ENCODE peak calls at places on chromosomes 13 and 19, in eight cellular contexts. One of them, this sample, is unnamed.

GRCh38 chr19:50721441-50722137 is 1.6 kb upstream of the CLEC11A start:
- DNase-seq in fibroblast of gingiva: peak; percentile 22
- DNase-seq in activated effector memory CD4-positive, alpha-beta T cell treated with anti-CD3 and anti-CD28 coated beads, Interleukin-2, amount 50 U/mL, for 16 hours: no peak
- DNase-seq in BE2C: no peak
- DNase-seq in Calu3: no peak
- DNase-seq in stimulated activated CD4-positive, alpha-beta T cell treated with anti-CD3 and anti-CD28 coated beads, Interleukin-2, amount 100 ng/mL, for 48 hours: no peak
- DNase-seq in T-helper 17 cell: no peak
- DNase-seq in BJ: no peak
- DNase-seq in this sample: no peak

GRCh38 chr13:93984876-93985275 is 494.6 kb downstream of the DCT start:
- DNase-seq in fibroblast of gingiva: no peak
- DNase-seq in activated effector memory CD4-positive, alpha-beta T cell treated with anti-CD3 and anti-CD28 coated beads, Interleukin-2, amount 50 U/mL, for 16 hours: no peak
- DNase-seq in BE2C: no peak
- DNase-seq in Calu3: no peak
- DNase-seq in stimulated activated CD4-positive, alpha-beta T cell treated with anti-CD3 and anti-CD28 coated beads, Interleukin-2, amount 100 ng/mL, for 48 hours: no peak
- DNase-seq in T-helper 17 cell: no peak
- DNase-seq in BJ: no peak
- DNase-seq in this sample: no peak

GRCh38 chr19:19528721-19529490 is at the start of gene YJEFN3:
- DNase-seq in fibroblast of gingiva: peak; percentile 33
- DNase-seq in activated effector memory CD4-positive, alpha-beta T cell treated with anti-CD3 and anti-CD28 coated beads, Interleukin-2, amount 50 U/mL, for 16 hours: no peak
- DNase-seq in BE2C: peak; percentile 86
- DNase-seq in Calu3: no peak
- DNase-seq in stimulated activated CD4-positive, alpha-beta T cell treated with anti-CD3 and anti-CD28 coated beads, Interleukin-2, amount 100 ng/mL, for 48 hours: no peak
- DNase-seq in T-helper 17 cell: no peak
- DNase-seq in BJ: no peak
- DNase-seq in this sample: peak; percentile 79

GRCh38 chr13:90201198-90201597 is 1146.3 kb upstream of the MIR17HG start:
- DNase-seq in fibroblast of gingiva: no peak
- DNase-seq in activated effector memory CD4-positive, alpha-beta T cell treated with anti-CD3 and anti-CD28 coated beads, Interleukin-2, amount 50 U/mL, for 16 hours: no peak
- DNase-seq in BE2C: no peak
- DNase-seq in Calu3: no peak
- DNase-seq in stimulated activated CD4-positive, alpha-beta T cell treated with anti-CD3 and anti-CD28 coated beads, Interleukin-2, amount 100 ng/mL, for 48 hours: no peak
- DNase-seq in T-helper 17 cell: no peak
- DNase-seq in BJ: no peak
- DNase-seq in this sample: no peak

GRCh38 chr19:50836543-50837195 is 3.3 kb upstream of the KLK15 start:
- DNase-seq in fibroblast of gingiva: no peak
- DNase-seq in activated effector memory CD4-positive, alpha-beta T cell treated with anti-CD3 and anti-CD28 coated beads, Interleukin-2, amount 50 U/mL, for 16 hours: no peak
- DNase-seq in BE2C: no peak
- DNase-seq in Calu3: no peak
- DNase-seq in stimulated activated CD4-positive, alpha-beta T cell treated with anti-CD3 and anti-CD28 coated beads, Interleukin-2, amount 100 ng/mL, for 48 hours: no peak
- DNase-seq in T-helper 17 cell: no peak
- DNase-seq in BJ: no peak
- DNase-seq in this sample: peak; percentile 30

GRCh38 chr19:51421229-51422052 is 4.0 kb upstream of the SIGLEC10 start:
- DNase-seq in fibroblast of gingiva: no peak
- DNase-seq in activated effector memory CD4-positive, alpha-beta T cell treated with anti-CD3 and anti-CD28 coated beads, Interleukin-2, amount 50 U/mL, for 16 hours: no peak
- DNase-seq in BE2C: no peak
- DNase-seq in Calu3: no peak
- DNase-seq in stimulated activated CD4-positive, alpha-beta T cell treated with anti-CD3 and anti-CD28 coated beads, Interleukin-2, amount 100 ng/mL, for 48 hours: no peak
- DNase-seq in T-helper 17 cell: no peak
- DNase-seq in BJ: no peak
- DNase-seq in this sample: no peak

GRCh38 chr13:34748561-34748960 is 193.5 kb upstream of the NBEA start:
- DNase-seq in fibroblast of gingiva: no peak
- DNase-seq in activated effector memory CD4-positive, alpha-beta T cell treated with anti-CD3 and anti-CD28 coated beads, Interleukin-2, amount 50 U/mL, for 16 hours: no peak
- DNase-seq in BE2C: no peak
- DNase-seq in Calu3: peak; percentile 13
- DNase-seq in stimulated activated CD4-positive, alpha-beta T cell treated with anti-CD3 and anti-CD28 coated beads, Interleukin-2, amount 100 ng/mL, for 48 hours: no peak
- DNase-seq in T-helper 17 cell: no peak
- DNase-seq in BJ: no peak
- DNase-seq in this sample: no peak

GRCh38 chr19:4115050-4115817 is 8.7 kb downstream of the MAP2K2 start:
- DNase-seq in fibroblast of gingiva: no peak
- DNase-seq in activated effector memory CD4-positive, alpha-beta T cell treated with anti-CD3 and anti-CD28 coated beads, Interleukin-2, amount 50 U/mL, for 16 hours: peak; percentile 84
- DNase-seq in BE2C: no peak
- DNase-seq in Calu3: no peak
- DNase-seq in stimulated activated CD4-positive, alpha-beta T cell treated with anti-CD3 and anti-CD28 coated beads, Interleukin-2, amount 100 ng/mL, for 48 hours: peak; percentile 41
- DNase-seq in T-helper 17 cell: peak; percentile 36
- DNase-seq in BJ: no peak
- DNase-seq in this sample: no peak

GRCh38 chr13:51532736-51533197 is 51.5 kb upstream of the WDFY2 start:
- DNase-seq in fibroblast of gingiva: no peak
- DNase-seq in activated effector memory CD4-positive, alpha-beta T cell treated with anti-CD3 and anti-CD28 coated beads, Interleukin-2, amount 50 U/mL, for 16 hours: no peak
- DNase-seq in BE2C: no peak
- DNase-seq in Calu3: no peak
- DNase-seq in stimulated activated CD4-positive, alpha-beta T cell treated with anti-CD3 and anti-CD28 coated beads, Interleukin-2, amount 100 ng/mL, for 48 hours: no peak
- DNase-seq in T-helper 17 cell: no peak
- DNase-seq in BJ: no peak
- DNase-seq in this sample: no peak

GRCh38 chr19:15249912-15250634 is 17.8 kb upstream of the EPHX3 start:
- DNase-seq in fibroblast of gingiva: peak; percentile 81
- DNase-seq in activated effector memory CD4-positive, alpha-beta T cell treated with anti-CD3 and anti-CD28 coated beads, Interleukin-2, amount 50 U/mL, for 16 hours: no peak
- DNase-seq in BE2C: no peak
- DNase-seq in Calu3: no peak
- DNase-seq in stimulated activated CD4-positive, alpha-beta T cell treated with anti-CD3 and anti-CD28 coated beads, Interleukin-2, amount 100 ng/mL, for 48 hours: no peak
- DNase-seq in T-helper 17 cell: no peak
- DNase-seq in BJ: peak; percentile 74
- DNase-seq in this sample: peak; percentile 94

GRCh38 chr19:56217039-56217949 is 15.2 kb downstream of the ZSCAN5C start:
- DNase-seq in fibroblast of gingiva: peak; percentile 9
- DNase-seq in activated effector memory CD4-positive, alpha-beta T cell treated with anti-CD3 and anti-CD28 coated beads, Interleukin-2, amount 50 U/mL, for 16 hours: no peak
- DNase-seq in BE2C: no peak
- DNase-seq in Calu3: peak; percentile 16
- DNase-seq in stimulated activated CD4-positive, alpha-beta T cell treated with anti-CD3 and anti-CD28 coated beads, Interleukin-2, amount 100 ng/mL, for 48 hours: no peak
- DNase-seq in T-helper 17 cell: no peak
- DNase-seq in BJ: no peak
- DNase-seq in this sample: peak; percentile 82

GRCh38 chr19:34734601-34735103 is 609 bp downstream of the ZNF181 start:
- DNase-seq in fibroblast of gingiva: no peak
- DNase-seq in activated effector memory CD4-positive, alpha-beta T cell treated with anti-CD3 and anti-CD28 coated beads, Interleukin-2, amount 50 U/mL, for 16 hours: no peak
- DNase-seq in BE2C: no peak
- DNase-seq in Calu3: no peak
- DNase-seq in stimulated activated CD4-positive, alpha-beta T cell treated with anti-CD3 and anti-CD28 coated beads, Interleukin-2, amount 100 ng/mL, for 48 hours: no peak
- DNase-seq in T-helper 17 cell: no peak
- DNase-seq in BJ: no peak
- DNase-seq in this sample: no peak

GRCh38 chr13:92578358-92578757 is 648.2 kb upstream of the GPC6 start:
- DNase-seq in fibroblast of gingiva: no peak
- DNase-seq in activated effector memory CD4-positive, alpha-beta T cell treated with anti-CD3 and anti-CD28 coated beads, Interleukin-2, amount 50 U/mL, for 16 hours: no peak
- DNase-seq in BE2C: no peak
- DNase-seq in Calu3: no peak
- DNase-seq in stimulated activated CD4-positive, alpha-beta T cell treated with anti-CD3 and anti-CD28 coated beads, Interleukin-2, amount 100 ng/mL, for 48 hours: no peak
- DNase-seq in T-helper 17 cell: no peak
- DNase-seq in BJ: no peak
- DNase-seq in this sample: no peak

GRCh38 chr19:16566161-16566560 is 6.1 kb downstream of the SLC35E1 start:
- DNase-seq in fibroblast of gingiva: no peak
- DNase-seq in activated effector memory CD4-positive, alpha-beta T cell treated with anti-CD3 and anti-CD28 coated beads, Interleukin-2, amount 50 U/mL, for 16 hours: peak; percentile 92
- DNase-seq in BE2C: no peak
- DNase-seq in Calu3: no peak
- DNase-seq in stimulated activated CD4-positive, alpha-beta T cell treated with anti-CD3 and anti-CD28 coated beads, Interleukin-2, amount 100 ng/mL, for 48 hours: no peak
- DNase-seq in T-helper 17 cell: peak; percentile 71
- DNase-seq in BJ: no peak
- DNase-seq in this sample: no peak

GRCh38 chr13:42048625-42049453 is at the start of gene DGKH:
- DNase-seq in fibroblast of gingiva: peak; percentile 83
- DNase-seq in activated effector memory CD4-positive, alpha-beta T cell treated with anti-CD3 and anti-CD28 coated beads, Interleukin-2, amount 50 U/mL, for 16 hours: peak; percentile 89
- DNase-seq in BE2C: peak; percentile 85
- DNase-seq in Calu3: peak; percentile 75
- DNase-seq in stimulated activated CD4-positive, alpha-beta T cell treated with anti-CD3 and anti-CD28 coated beads, Interleukin-2, amount 100 ng/mL, for 48 hours: peak; percentile 57
- DNase-seq in T-helper 17 cell: no peak
- DNase-seq in BJ: no peak
- DNase-seq in this sample: peak; percentile 93

GRCh38 chr19:19866599-19867248 is 1.0 kb downstream of the ZNF253 start:
- DNase-seq in fibroblast of gingiva: no peak
- DNase-seq in activated effector memory CD4-positive, alpha-beta T cell treated with anti-CD3 and anti-CD28 coated beads, Interleukin-2, amount 50 U/mL, for 16 hours: peak; percentile 76
- DNase-seq in BE2C: peak; percentile 17
- DNase-seq in Calu3: peak; percentile 0
- DNase-seq in stimulated activated CD4-positive, alpha-beta T cell treated with anti-CD3 and anti-CD28 coated beads, Interleukin-2, amount 100 ng/mL, for 48 hours: peak; percentile 38
- DNase-seq in T-helper 17 cell: peak; percentile 29
- DNase-seq in BJ: no peak
- DNase-seq in this sample: no peak

GRCh38 chr13:18961383-18962117 is 220.1 kb downstream of the TUBA3C start:
- DNase-seq in fibroblast of gingiva: no peak
- DNase-seq in activated effector memory CD4-positive, alpha-beta T cell treated with anti-CD3 and anti-CD28 coated beads, Interleukin-2, amount 50 U/mL, for 16 hours: no peak
- DNase-seq in BE2C: no peak
- DNase-seq in Calu3: no peak
- DNase-seq in stimulated activated CD4-positive, alpha-beta T cell treated with anti-CD3 and anti-CD28 coated beads, Interleukin-2, amount 100 ng/mL, for 48 hours: no peak
- DNase-seq in T-helper 17 cell: no peak
- DNase-seq in BJ: no peak
- DNase-seq in this sample: peak; percentile 67

GRCh38 chr19:40594657-40595077 is 6.5 kb upstream of the LTBP4 start:
- DNase-seq in fibroblast of gingiva: no peak
- DNase-seq in activated effector memory CD4-positive, alpha-beta T cell treated with anti-CD3 and anti-CD28 coated beads, Interleukin-2, amount 50 U/mL, for 16 hours: no peak
- DNase-seq in BE2C: no peak
- DNase-seq in Calu3: no peak
- DNase-seq in stimulated activated CD4-positive, alpha-beta T cell treated with anti-CD3 and anti-CD28 coated beads, Interleukin-2, amount 100 ng/mL, for 48 hours: no peak
- DNase-seq in T-helper 17 cell: no peak
- DNase-seq in BJ: no peak
- DNase-seq in this sample: no peak

GRCh38 chr19:17671906-17672305 is 16.2 kb downstream of the UNC13A start:
- DNase-seq in fibroblast of gingiva: no peak
- DNase-seq in activated effector memory CD4-positive, alpha-beta T cell treated with anti-CD3 and anti-CD28 coated beads, Interleukin-2, amount 50 U/mL, for 16 hours: no peak
- DNase-seq in BE2C: peak; percentile 66
- DNase-seq in Calu3: peak; percentile 40
- DNase-seq in stimulated activated CD4-positive, alpha-beta T cell treated with anti-CD3 and anti-CD28 coated beads, Interleukin-2, amount 100 ng/mL, for 48 hours: no peak
- DNase-seq in T-helper 17 cell: no peak
- DNase-seq in BJ: no peak
- DNase-seq in this sample: no peak

GRCh38 chr19:3603121-3603841 is 3.4 kb downstream of the TBXA2R start:
- DNase-seq in fibroblast of gingiva: no peak
- DNase-seq in activated effector memory CD4-positive, alpha-beta T cell treated with anti-CD3 and anti-CD28 coated beads, Interleukin-2, amount 50 U/mL, for 16 hours: no peak
- DNase-seq in BE2C: no peak
- DNase-seq in Calu3: no peak
- DNase-seq in stimulated activated CD4-positive, alpha-beta T cell treated with anti-CD3 and anti-CD28 coated beads, Interleukin-2, amount 100 ng/mL, for 48 hours: no peak
- DNase-seq in T-helper 17 cell: no peak
- DNase-seq in BJ: no peak
- DNase-seq in this sample: peak; percentile 83

GRCh38 chr19:29965529-29965928 is 23.5 kb downstream of the URI1 start:
- DNase-seq in fibroblast of gingiva: peak; percentile 16
- DNase-seq in activated effector memory CD4-positive, alpha-beta T cell treated with anti-CD3 and anti-CD28 coated beads, Interleukin-2, amount 50 U/mL, for 16 hours: no peak
- DNase-seq in BE2C: no peak
- DNase-seq in Calu3: no peak
- DNase-seq in stimulated activated CD4-positive, alpha-beta T cell treated with anti-CD3 and anti-CD28 coated beads, Interleukin-2, amount 100 ng/mL, for 48 hours: no peak
- DNase-seq in T-helper 17 cell: no peak
- DNase-seq in BJ: no peak
- DNase-seq in this sample: no peak